ENCODE peak calls at places on chromosomes 13 and 19, in seven cellular contexts. One of them, this sample, is unnamed.

GRCh38 chr19:33796164-33797100 is at the start of gene KCTD15:
- DNase-seq in foreskin fibroblast: no peak
- DNase-seq in choroid plexus epithelial cell: peak
- DNase-seq in tibial artery: no peak
- DNase-seq in bronchial epithelial cell: no peak
- DNase-seq in AG09309: no peak
- DNase-seq in nephron progenitor cell: peak
- DNase-seq in this sample: peak

GRCh38 chr13:106987435-106987800 is 419.5 kb upstream of the ARGLU1 start:
- DNase-seq in foreskin fibroblast: no peak
- DNase-seq in bronchial epithelial cell: no peak
- DNase-seq in AG09309: no peak
- DNase-seq in nephron progenitor cell: no peak
- DNase-seq in choroid plexus epithelial cell: no peak
- DNase-seq in tibial artery: no peak
- DNase-seq in this sample: no peak

GRCh38 chr19:39017646-39018045 is 14.7 kb downstream of the FBXO27 start:
- DNase-seq in tibial artery: no peak
- DNase-seq in choroid plexus epithelial cell: no peak
- DNase-seq in AG09309: no peak
- DNase-seq in nephron progenitor cell: no peak
- DNase-seq in bronchial epithelial cell: no peak
- DNase-seq in foreskin fibroblast: no peak
- DNase-seq in this sample: no peak

GRCh38 chr19:5452594-5453565 is 2.3 kb upstream of the ZNRF4 start:
- DNase-seq in AG09309: no peak
- DNase-seq in foreskin fibroblast: no peak
- DNase-seq in bronchial epithelial cell: peak
- DNase-seq in tibial artery: no peak
- DNase-seq in choroid plexus epithelial cell: peak
- DNase-seq in nephron progenitor cell: no peak
- DNase-seq in this sample: no peak

GRCh38 chr19:22532388-22533310 is 101.5 kb upstream of the ZNF492 start:
- DNase-seq in nephron progenitor cell: no peak
- DNase-seq in bronchial epithelial cell: no peak
- DNase-seq in AG09309: no peak
- DNase-seq in choroid plexus epithelial cell: no peak
- DNase-seq in foreskin fibroblast: no peak
- DNase-seq in tibial artery: peak
- DNase-seq in this sample: no peak

GRCh38 chr19:13103961-13104847 is 1.5 kb upstream of the LYL1 start:
- DNase-seq in choroid plexus epithelial cell: no peak
- DNase-seq in nephron progenitor cell: peak
- DNase-seq in bronchial epithelial cell: no peak
- DNase-seq in AG09309: no peak
- DNase-seq in tibial artery: peak
- DNase-seq in foreskin fibroblast: no peak
- DNase-seq in this sample: peak

GRCh38 chr19:27733551-27734266 is 1479.2 kb downstream of the UQCRFS1 start:
- DNase-seq in bronchial epithelial cell: no peak
- DNase-seq in nephron progenitor cell: no peak
- DNase-seq in foreskin fibroblast: no peak
- DNase-seq in AG09309: no peak
- DNase-seq in tibial artery: no peak
- DNase-seq in choroid plexus epithelial cell: no peak
- DNase-seq in this sample: no peak

GRCh38 chr19:6020166-6020967 is 42.4 kb upstream of the RANBP3 start:
- DNase-seq in choroid plexus epithelial cell: peak
- DNase-seq in tibial artery: no peak
- DNase-seq in AG09309: no peak
- DNase-seq in foreskin fibroblast: no peak
- DNase-seq in bronchial epithelial cell: peak
- DNase-seq in nephron progenitor cell: no peak
- DNase-seq in this sample: no peak

GRCh38 chr13:26022538-26023292 is 29.1 kb downstream of the SHISA2 start:
- DNase-seq in choroid plexus epithelial cell: peak
- DNase-seq in AG09309: peak
- DNase-seq in nephron progenitor cell: peak
- DNase-seq in foreskin fibroblast: peak
- DNase-seq in bronchial epithelial cell: peak
- DNase-seq in tibial artery: peak
- DNase-seq in this sample: peak

GRCh38 chr13:80454245-80454644 is 113.3 kb upstream of the SPRY2 start:
- DNase-seq in AG09309: no peak
- DNase-seq in choroid plexus epithelial cell: peak
- DNase-seq in foreskin fibroblast: peak
- DNase-seq in tibial artery: no peak
- DNase-seq in bronchial epithelial cell: peak
- DNase-seq in nephron progenitor cell: no peak
- DNase-seq in this sample: no peak

GRCh38 chr13:39037410-39037879 is 444 bp downstream of the PROSER1 start:
- DNase-seq in nephron progenitor cell: no peak
- DNase-seq in AG09309: no peak
- DNase-seq in bronchial epithelial cell: no peak
- DNase-seq in tibial artery: peak
- DNase-seq in choroid plexus epithelial cell: peak
- DNase-seq in foreskin fibroblast: no peak
- DNase-seq in this sample: no peak

GRCh38 chr19:8451377-8451776 is 6.6 kb downstream of the HNRNPM start:
- DNase-seq in nephron progenitor cell: no peak
- DNase-seq in choroid plexus epithelial cell: peak
- DNase-seq in foreskin fibroblast: no peak
- DNase-seq in bronchial epithelial cell: no peak
- DNase-seq in tibial artery: no peak
- DNase-seq in AG09309: no peak
- DNase-seq in this sample: no peak

DNA sequence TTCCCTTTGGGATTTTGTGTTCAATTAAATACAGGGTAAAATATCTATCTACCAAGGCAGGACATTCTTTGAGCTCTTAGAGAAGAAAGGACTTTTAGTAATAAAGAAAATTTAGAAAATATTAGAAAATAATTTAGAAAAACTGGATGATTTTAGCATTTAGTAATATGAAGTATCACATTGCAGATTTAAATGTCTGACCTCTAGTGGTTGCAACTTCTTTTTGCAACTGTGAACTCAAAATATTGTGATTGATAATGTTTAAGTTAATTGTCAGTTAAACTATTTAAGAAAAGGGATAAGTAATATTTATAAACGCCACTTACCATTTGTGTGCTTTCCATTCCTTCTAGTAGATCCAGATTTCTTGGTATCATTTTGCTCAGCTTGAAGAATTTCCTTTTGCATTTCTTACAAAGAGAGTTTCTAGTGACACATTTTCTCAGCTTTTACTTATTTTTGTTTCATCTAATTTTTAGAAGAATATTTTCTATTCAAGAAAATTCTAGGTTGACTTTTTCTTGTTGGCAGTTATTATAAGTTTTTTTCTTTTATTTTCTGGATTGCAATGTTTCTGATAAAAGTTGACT is 10.3 kb upstream of the POSTN start:
- DNase-seq in bronchial epithelial cell: peak
- DNase-seq in nephron progenitor cell: no peak
- DNase-seq in AG09309: no peak
- DNase-seq in tibial artery: no peak
- DNase-seq in choroid plexus epithelial cell: peak
- DNase-seq in foreskin fibroblast: no peak
- DNase-seq in this sample: no peak
- TF ChIP-seq CTCF in bronchial epithelial cell: peak
- TF ChIP-seq CTCF in nephron progenitor cell: peak
- TF ChIP-seq CTCF in AG09309: peak
- TF ChIP-seq CTCF in tibial artery: no peak
- TF ChIP-seq CTCF in choroid plexus epithelial cell: peak
- TF ChIP-seq CTCF in foreskin fibroblast: peak
- TF ChIP-seq CTCF in this sample: peak

DNA sequence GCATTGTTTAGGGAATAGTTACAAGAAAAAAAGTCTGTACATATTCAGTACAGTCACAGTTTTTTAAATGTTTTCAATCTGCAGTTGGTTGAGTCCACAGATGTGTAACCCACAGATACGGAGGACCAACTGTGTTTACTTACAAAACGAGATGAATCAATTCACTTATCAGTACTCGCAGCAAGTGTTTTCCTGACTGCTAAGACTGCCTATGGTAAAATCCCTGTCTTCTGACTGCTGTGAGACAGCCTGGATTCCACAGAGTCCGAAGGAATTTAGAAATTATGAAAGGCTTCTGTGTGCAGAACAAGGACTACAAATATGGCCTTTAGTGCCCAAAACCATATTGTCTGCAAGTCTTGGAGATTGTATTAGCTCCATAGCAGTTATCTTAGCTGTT is 45.7 kb upstream of the C1QTNF9 start:
- DNase-seq in choroid plexus epithelial cell: peak
- DNase-seq in tibial artery: no peak
- DNase-seq in bronchial epithelial cell: no peak
- DNase-seq in nephron progenitor cell: no peak
- DNase-seq in foreskin fibroblast: no peak
- DNase-seq in AG09309: no peak
- DNase-seq in this sample: no peak
- TF ChIP-seq CTCF in choroid plexus epithelial cell: no peak
- TF ChIP-seq CTCF in tibial artery: no peak
- TF ChIP-seq CTCF in bronchial epithelial cell: no peak
- TF ChIP-seq CTCF in nephron progenitor cell: no peak
- TF ChIP-seq CTCF in foreskin fibroblast: no peak
- TF ChIP-seq CTCF in AG09309: no peak
- TF ChIP-seq CTCF in this sample: no peak

DNA sequence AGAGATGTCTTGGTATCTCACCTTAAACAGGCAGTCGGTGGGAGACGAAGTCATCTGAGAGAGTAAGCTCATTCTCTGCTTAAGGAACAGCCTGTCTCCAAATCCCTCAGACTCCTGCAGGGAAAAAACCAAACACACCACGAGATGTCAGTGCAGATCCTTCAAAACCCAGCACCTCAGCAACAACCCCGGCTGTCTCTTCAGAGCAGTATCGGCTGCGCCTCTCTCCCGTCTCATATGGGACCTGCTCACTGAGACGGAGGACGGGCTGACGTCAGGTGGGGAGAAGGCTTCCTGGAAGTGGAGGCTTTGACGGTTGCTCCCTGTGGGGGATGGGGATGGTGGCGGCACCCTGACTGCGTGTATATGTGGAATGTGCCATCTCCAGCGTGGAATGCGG is 43.6 kb downstream of the ANKRD27 start:
- DNase-seq in nephron progenitor cell: no peak
- DNase-seq in tibial artery: no peak
- DNase-seq in choroid plexus epithelial cell: peak
- DNase-seq in AG09309: no peak
- DNase-seq in foreskin fibroblast: no peak
- DNase-seq in bronchial epithelial cell: no peak
- DNase-seq in this sample: no peak
- TF ChIP-seq CTCF in nephron progenitor cell: no peak
- TF ChIP-seq CTCF in tibial artery: no peak
- TF ChIP-seq CTCF in choroid plexus epithelial cell: peak
- TF ChIP-seq CTCF in AG09309: no peak
- TF ChIP-seq CTCF in foreskin fibroblast: no peak
- TF ChIP-seq CTCF in bronchial epithelial cell: no peak
- TF ChIP-seq CTCF in this sample: no peak

GRCh38 chr19:32674153-32674958 is 624 bp downstream of the ANKRD27 start:
- DNase-seq in tibial artery: no peak
- DNase-seq in AG09309: no peak
- DNase-seq in nephron progenitor cell: peak
- DNase-seq in foreskin fibroblast: no peak
- DNase-seq in bronchial epithelial cell: no peak
- DNase-seq in choroid plexus epithelial cell: no peak
- DNase-seq in this sample: no peak
- TF ChIP-seq CTCF in tibial artery: no peak
- TF ChIP-seq CTCF in AG09309: no peak
- TF ChIP-seq CTCF in nephron progenitor cell: no peak
- TF ChIP-seq CTCF in foreskin fibroblast: no peak
- TF ChIP-seq CTCF in bronchial epithelial cell: no peak
- TF ChIP-seq CTCF in choroid plexus epithelial cell: no peak
- TF ChIP-seq CTCF in this sample: peak

DNA sequence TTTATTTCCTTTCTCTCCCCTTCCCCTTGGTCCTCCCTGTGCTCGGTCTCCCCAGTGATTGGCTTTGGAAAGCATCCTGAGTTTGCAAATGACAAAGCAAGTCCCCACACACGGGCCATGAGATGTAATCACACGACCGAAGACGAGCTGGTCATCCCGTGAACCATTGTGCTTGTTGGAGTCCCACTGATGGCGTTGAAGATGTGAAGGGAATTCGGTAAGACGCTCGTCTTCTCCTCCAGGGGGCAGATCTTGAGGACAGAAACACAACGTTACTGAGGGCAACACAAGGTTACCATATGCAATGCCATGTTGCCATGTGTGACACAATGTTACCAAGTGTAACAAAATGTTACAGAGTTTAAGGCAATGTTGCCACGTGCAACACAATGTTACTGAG is 42.0 kb upstream of the SLC15A1 start:
- DNase-seq in AG09309: no peak
- DNase-seq in foreskin fibroblast: no peak
- DNase-seq in nephron progenitor cell: no peak
- DNase-seq in bronchial epithelial cell: no peak
- DNase-seq in choroid plexus epithelial cell: no peak
- DNase-seq in tibial artery: no peak
- DNase-seq in this sample: no peak
- TF ChIP-seq CTCF in AG09309: no peak
- TF ChIP-seq CTCF in foreskin fibroblast: no peak
- TF ChIP-seq CTCF in nephron progenitor cell: no peak
- TF ChIP-seq CTCF in bronchial epithelial cell: no peak
- TF ChIP-seq CTCF in choroid plexus epithelial cell: no peak
- TF ChIP-seq CTCF in tibial artery: no peak
- TF ChIP-seq CTCF in this sample: no peak